ENCODE peak calls at places on chromosomes 13 and 19, in nine cellular contexts. M, H, O, E, A, Q, L, P and B are unnamed samples.

GRCh38 chr13:85492283-85492682 is 306.9 kb downstream of the SLITRK6 start:
- DNase-seq in M (no peak), H (no peak), O (no peak), E (no peak), A (no peak), Q (no peak), L (no peak), P (peak; percentile 65), B (no peak)

GRCh38 chr13:46386996-46387851 is at the start of gene RUBCNL:
- DNase-seq in M (peak; percentile 63), H (no peak), O (peak; percentile 60), E (no peak), A (peak; percentile 22), Q (peak; percentile 84), L (peak; percentile 56), P (peak; percentile 27), B (peak; percentile 51)

GRCh38 chr19:14315433-14315832 is 65.8 kb upstream of the ADGRE5 start:
- DNase-seq in M (no peak), H (no peak), O (no peak), E (no peak), A (no peak), Q (no peak), L (no peak), P (no peak), B (no peak)

GRCh38 chr13:20525144-20525600 is 485 bp downstream of the CRYL1 start:
- DNase-seq in M (peak; percentile 56), H (no peak), O (peak; percentile 45), E (peak; percentile 2), A (peak; percentile 15), Q (peak; percentile 47), L (peak; percentile 29), P (peak; percentile 15), B (peak; percentile 20)

GRCh38 chr13:95924389-95924994 is 128.7 kb downstream of the UGGT2 start:
- DNase-seq in M (no peak), H (peak; percentile 89), O (no peak), E (no peak), A (peak; percentile 79), Q (no peak), L (no peak), P (peak; percentile 77), B (peak; percentile 92)

GRCh38 chr13:29480893-29481525 is 114.5 kb downstream of the SLC7A1 start:
- DNase-seq in M (no peak), H (no peak), O (no peak), E (no peak), A (no peak), Q (no peak), L (no peak), P (no peak), B (no peak)

GRCh38 chr19:28019901-28020300 is 1193.0 kb downstream of the UQCRFS1 start:
- DNase-seq in M (no peak), H (no peak), O (no peak), E (no peak), A (no peak), Q (no peak), L (no peak), P (no peak), B (no peak)

GRCh38 chr19:35011091-35011689 is 11.1 kb downstream of the GRAMD1A start:
- DNase-seq in M (no peak), H (no peak), O (no peak), E (no peak), A (no peak), Q (no peak), L (no peak), P (no peak), B (no peak)

GRCh38 chr19:14476663-14477401 is 1.7 kb upstream of the PTGER1 start:
- DNase-seq in M (no peak), H (peak; percentile 40), O (no peak), E (no peak), A (peak; percentile 57), Q (no peak), L (no peak), P (peak; percentile 92), B (peak; percentile 45)

GRCh38 chr13:84137292-84137691 is 255.0 kb upstream of the SLITRK1 start:
- DNase-seq in M (no peak), H (peak; percentile 21), O (no peak), E (peak; percentile 17), A (peak; percentile 71), Q (no peak), L (peak; percentile 25), P (no peak), B (no peak)

GRCh38 chr13:90414691-90415596 is 932.5 kb upstream of the MIR17HG start:
- DNase-seq in M (no peak), H (no peak), O (no peak), E (no peak), A (peak; percentile 78), Q (no peak), L (no peak), P (peak; percentile 63), B (peak; percentile 79)

GRCh38 chr13:114112826-114113322 is 19.5 kb downstream of the RASA3 start:
- DNase-seq in M (no peak), H (no peak), O (peak; percentile 15), E (no peak), A (no peak), Q (no peak), L (peak; percentile 4), P (no peak), B (no peak)

GRCh38 chr19:46902402-46902766 is 41.6 kb downstream of the ARHGAP35 start:
- DNase-seq in M (no peak), H (no peak), O (no peak), E (no peak), A (peak; percentile 70), Q (no peak), L (no peak), P (no peak), B (no peak)

GRCh38 chr13:39506559-39507390 is 96.2 kb downstream of the LHFPL6 start:
- DNase-seq in M (no peak), H (no peak), O (no peak), E (no peak), A (peak; percentile 57), Q (no peak), L (no peak), P (peak; percentile 18), B (peak; percentile 47)

GRCh38 chr13:78657699-78658629 is 991 bp downstream of the OBI1 start:
- DNase-seq in M (peak; percentile 23), H (no peak), O (no peak), E (no peak), A (peak; percentile 6), Q (no peak), L (no peak), P (peak; percentile 32), B (peak; percentile 33)

GRCh38 chr13:59356607-59357006 is 807.1 kb downstream of the DIAPH3 start:
- DNase-seq in M (no peak), H (no peak), O (peak; percentile 39), E (no peak), A (peak; percentile 28), Q (no peak), L (no peak), P (peak; percentile 74), B (peak; percentile 87)

GRCh38 chr13:40377783-40378182 is 288.7 kb downstream of the FOXO1 start:
- DNase-seq in M (no peak), H (peak; percentile 23), O (no peak), E (no peak), A (peak; percentile 30), Q (no peak), L (peak; percentile 53), P (peak; percentile 48), B (peak; percentile 69)

GRCh38 chr19:35459414-35460082 is 11.5 kb downstream of the FFAR2 start:
- DNase-seq in M (no peak), H (no peak), O (no peak), E (no peak), A (no peak), Q (no peak), L (no peak), P (peak; percentile 87), B (peak; percentile 10)

GRCh38 chr13:36606060-36606459 is 67.8 kb upstream of the SERTM1 start:
- DNase-seq in M (no peak), H (no peak), O (no peak), E (no peak), A (no peak), Q (no peak), L (no peak), P (no peak), B (no peak)

GRCh38 chr13:73702419-73703071 is 431.7 kb downstream of the KLF12 start:
- DNase-seq in M (no peak), H (no peak), O (no peak), E (peak; percentile 13), A (no peak), Q (peak; percentile 54), L (peak; percentile 15), P (no peak), B (no peak)

GRCh38 chr19:41945135-41945766 is 13.9 kb downstream of the RABAC1 start:
- DNase-seq in M (no peak), H (no peak), O (no peak), E (peak; percentile 90), A (no peak), Q (peak; percentile 90), L (peak; percentile 90), P (no peak), B (no peak)

GRCh38 chr13:59409211-59409610 is 754.5 kb downstream of the DIAPH3 start:
- DNase-seq in M (peak; percentile 64), H (no peak), O (no peak), E (no peak), A (no peak), Q (no peak), L (no peak), P (peak; percentile 77), B (peak; percentile 32)

GRCh38 chr19:18194554-18195238 is 1.7 kb downstream of the MPV17L2 start:
- DNase-seq in M (peak; percentile 78), H (no peak), O (no peak), E (no peak), A (peak; percentile 36), Q (peak; percentile 65), L (peak; percentile 47), P (peak; percentile 42), B (no peak)

GRCh38 chr19:7224205-7224833 is 69.9 kb downstream of the INSR start:
- DNase-seq in M (no peak), H (no peak), O (peak; percentile 35), E (no peak), A (no peak), Q (no peak), L (no peak), P (peak; percentile 53), B (peak; percentile 61)

GRCh38 chr19:39765091-39766076 is 13.3 kb upstream of the LEUTX start:
- DNase-seq in M (peak; percentile 79), H (no peak), O (no peak), E (peak; percentile 27), A (peak; percentile 50), Q (no peak), L (peak; percentile 45), P (peak; percentile 53), B (peak; percentile 59)

GRCh38 chr19:14871619-14872230 is 14.2 kb downstream of the OR7A17 start:
- DNase-seq in M (no peak), H (no peak), O (no peak), E (no peak), A (peak; percentile 6), Q (no peak), L (no peak), P (peak; percentile 38), B (peak; percentile 33)

GRCh38 chr13:66099825-66100224 is 1130.3 kb downstream of the PCDH9 start:
- DNase-seq in M (no peak), H (no peak), O (no peak), E (no peak), A (no peak), Q (no peak), L (no peak), P (no peak), B (no peak)